ENCODE peak calls at places on chromosome 1, in eight cellular contexts. Z is nephron progenitor cell, L is adrenal gland, Y is mesendoderm, D is hepatocyte, U is GDM1, V is ureter, T is activated T-cell treated with anti-CD3 and anti-CD28 coated beads for 1 hour. W is an unnamed sample.

GRCh38 chr1:154328318-154329151 is 3.2 kb downstream of the ATP8B2 start:
- DNase-seq in Z (peak; percentile 91), L (peak; percentile 91), Y (peak; percentile 74), D (peak; percentile 88), U (no peak), V (peak; percentile 81), T (peak; percentile 85), W (peak; percentile 94)

GRCh38 chr1:26171084-26172072 is at the start of gene ZNF593OS:
- DNase-seq in Z (no peak), L (no peak), Y (no peak), D (peak; percentile 5), U (no peak), V (no peak), T (no peak), W (peak; percentile 61)

GRCh38 chr1:85343612-85344255 is 67.3 kb upstream of the BCL10 start:
- DNase-seq in Z (no peak), L (no peak), Y (peak; percentile 71), D (no peak), U (no peak), V (no peak), T (no peak), W (no peak)

GRCh38 chr1:28297826-28298225 is 31.0 kb upstream of the MED18 start:
- DNase-seq in Z (no peak), L (no peak), Y (no peak), D (no peak), U (no peak), V (no peak), T (no peak), W (no peak)

GRCh38 chr1:198643827-198644226 is 5.0 kb downstream of the PTPRC start:
- DNase-seq in Z (no peak), L (no peak), Y (no peak), D (no peak), U (no peak), V (no peak), T (no peak), W (no peak)

GRCh38 chr1:245683377-245683716 is 528.6 kb downstream of the KIF26B start:
- DNase-seq in Z (no peak), L (no peak), Y (no peak), D (no peak), U (no peak), V (no peak), T (no peak), W (peak; percentile 37)

GRCh38 chr1:189141056-189141455 is 1336.6 kb downstream of the BRINP3 start:
- DNase-seq in Z (no peak), L (no peak), Y (no peak), D (no peak), U (no peak), V (no peak), T (no peak), W (no peak)

GRCh38 chr1:219837274-219837993 is 90.9 kb downstream of the SLC30A10 start:
- DNase-seq in Z (peak; percentile 24), L (no peak), Y (peak; percentile 80), D (peak; percentile 71), U (peak; percentile 31), V (no peak), T (no peak), W (peak; percentile 32)

GRCh38 chr1:85581802-85582686 is 1.5 kb downstream of the CCN1 start:
- DNase-seq in Z (peak; percentile 33), L (no peak), Y (peak; percentile 86), D (peak; percentile 72), U (no peak), V (peak; percentile 70), T (no peak), W (peak; percentile 51)

GRCh38 chr1:8510041-8510823 is 192.3 kb downstream of the SLC45A1 start:
- DNase-seq in Z (no peak), L (no peak), Y (no peak), D (peak; percentile 29), U (no peak), V (no peak), T (peak; percentile 15), W (no peak)

GRCh38 chr1:3237570-3237969 is 168.6 kb downstream of the PRDM16 start:
- DNase-seq in Z (no peak), L (no peak), Y (no peak), D (no peak), U (no peak), V (no peak), T (no peak), W (no peak)

GRCh38 chr1:9901148-9902059 is 8.7 kb downstream of the CTNNBIP1 start:
- DNase-seq in Z (no peak), L (peak; percentile 74), Y (no peak), D (no peak), U (no peak), V (no peak), T (no peak), W (no peak)

GRCh38 chr1:153790996-153791855 is 16.0 kb downstream of the SLC27A3 start:
- DNase-seq in Z (no peak), L (no peak), Y (no peak), D (peak; percentile 56), U (peak; percentile 77), V (no peak), T (no peak), W (no peak)

GRCh38 chr1:226349801-226350503 is 41.0 kb upstream of the LIN9 start:
- DNase-seq in Z (no peak), L (no peak), Y (no peak), D (peak; percentile 52), U (peak; percentile 75), V (no peak), T (no peak), W (no peak)

GRCh38 chr1:97074771-97075170 is 353.2 kb downstream of the PTBP2 start:
- DNase-seq in Z (no peak), L (no peak), Y (no peak), D (no peak), U (no peak), V (no peak), T (no peak), W (no peak)

GRCh38 chr1:113042336-113043143 is 30.5 kb upstream of the LRIG2 start:
- DNase-seq in Z (peak; percentile 64), L (peak; percentile 87), Y (peak; percentile 99), D (peak; percentile 79), U (peak; percentile 82), V (peak; percentile 70), T (no peak), W (peak; percentile 80)

W was measured in H7.